ENCODE peak calls at places on chromosomes 1 and 21, in six cellular contexts. One of them, this sample, is unnamed.

GRCh38 chr21:35475768-35476167 is 426.7 kb upstream of the RUNX1 start:
- DNase-seq in HEK293T: no peak
- DNase-seq in H4: no peak
- DNase-seq in NCI-H748 treated with DMSO at 0.1 percent for 48 hours: no peak
- DNase-seq in stimulated activated CD8-positive, alpha-beta memory T cell treated with anti-CD3 and anti-CD28 coated beads, Interleukin-7, amount 100 ng/mL, for 24 hours: no peak
- DNase-seq in neuronal stem cell: no peak
- DNase-seq in this sample: no peak

GRCh38 chr1:56915960-56916359 is 49.9 kb downstream of the C8B start:
- DNase-seq in HEK293T: no peak
- DNase-seq in H4: no peak
- DNase-seq in NCI-H748 treated with DMSO at 0.1 percent for 48 hours: no peak
- DNase-seq in stimulated activated CD8-positive, alpha-beta memory T cell treated with anti-CD3 and anti-CD28 coated beads, Interleukin-7, amount 100 ng/mL, for 24 hours: no peak
- DNase-seq in neuronal stem cell: no peak
- DNase-seq in this sample: no peak

GRCh38 chr1:234608026-234608719 is 1.8 kb downstream of the IRF2BP2 start:
- DNase-seq in HEK293T: no peak
- DNase-seq in H4: peak
- DNase-seq in NCI-H748 treated with DMSO at 0.1 percent for 48 hours: peak
- DNase-seq in stimulated activated CD8-positive, alpha-beta memory T cell treated with anti-CD3 and anti-CD28 coated beads, Interleukin-7, amount 100 ng/mL, for 24 hours: no peak
- DNase-seq in neuronal stem cell: peak
- DNase-seq in this sample: peak

GRCh38 chr1:59204001-59204400 is 92.9 kb upstream of the FGGY start:
- DNase-seq in HEK293T: no peak
- DNase-seq in H4: peak
- DNase-seq in NCI-H748 treated with DMSO at 0.1 percent for 48 hours: no peak
- DNase-seq in stimulated activated CD8-positive, alpha-beta memory T cell treated with anti-CD3 and anti-CD28 coated beads, Interleukin-7, amount 100 ng/mL, for 24 hours: no peak
- DNase-seq in neuronal stem cell: no peak
- DNase-seq in this sample: no peak

GRCh38 chr1:204149107-204149506 is 2.7 kb downstream of the ETNK2 start:
- DNase-seq in HEK293T: no peak
- DNase-seq in H4: no peak
- DNase-seq in NCI-H748 treated with DMSO at 0.1 percent for 48 hours: no peak
- DNase-seq in stimulated activated CD8-positive, alpha-beta memory T cell treated with anti-CD3 and anti-CD28 coated beads, Interleukin-7, amount 100 ng/mL, for 24 hours: no peak
- DNase-seq in neuronal stem cell: no peak
- DNase-seq in this sample: no peak

GRCh38 chr1:85450832-85451231 is 14.1 kb downstream of the DDAH1 start:
- DNase-seq in HEK293T: no peak
- DNase-seq in H4: no peak
- DNase-seq in NCI-H748 treated with DMSO at 0.1 percent for 48 hours: no peak
- DNase-seq in stimulated activated CD8-positive, alpha-beta memory T cell treated with anti-CD3 and anti-CD28 coated beads, Interleukin-7, amount 100 ng/mL, for 24 hours: no peak
- DNase-seq in neuronal stem cell: no peak
- DNase-seq in this sample: no peak

GRCh38 chr1:62407398-62408009 is 29.3 kb upstream of the USP1 start:
- DNase-seq in HEK293T: peak
- DNase-seq in H4: peak
- DNase-seq in NCI-H748 treated with DMSO at 0.1 percent for 48 hours: peak
- DNase-seq in stimulated activated CD8-positive, alpha-beta memory T cell treated with anti-CD3 and anti-CD28 coated beads, Interleukin-7, amount 100 ng/mL, for 24 hours: no peak
- DNase-seq in neuronal stem cell: peak
- DNase-seq in this sample: no peak

GRCh38 chr1:29240400-29240837 is 4.1 kb downstream of the PTPRU start:
- DNase-seq in HEK293T: no peak
- DNase-seq in H4: no peak
- DNase-seq in NCI-H748 treated with DMSO at 0.1 percent for 48 hours: no peak
- DNase-seq in stimulated activated CD8-positive, alpha-beta memory T cell treated with anti-CD3 and anti-CD28 coated beads, Interleukin-7, amount 100 ng/mL, for 24 hours: no peak
- DNase-seq in neuronal stem cell: no peak
- DNase-seq in this sample: no peak

GRCh38 chr1:17630048-17630830 is 90.7 kb downstream of the ARHGEF10L start:
- DNase-seq in HEK293T: no peak
- DNase-seq in H4: no peak
- DNase-seq in NCI-H748 treated with DMSO at 0.1 percent for 48 hours: no peak
- DNase-seq in stimulated activated CD8-positive, alpha-beta memory T cell treated with anti-CD3 and anti-CD28 coated beads, Interleukin-7, amount 100 ng/mL, for 24 hours: no peak
- DNase-seq in neuronal stem cell: no peak
- DNase-seq in this sample: no peak

GRCh38 chr1:90616395-90616794 is 100.7 kb downstream of the BARHL2 start:
- DNase-seq in HEK293T: peak
- DNase-seq in H4: peak
- DNase-seq in NCI-H748 treated with DMSO at 0.1 percent for 48 hours: peak
- DNase-seq in stimulated activated CD8-positive, alpha-beta memory T cell treated with anti-CD3 and anti-CD28 coated beads, Interleukin-7, amount 100 ng/mL, for 24 hours: no peak
- DNase-seq in neuronal stem cell: no peak
- DNase-seq in this sample: no peak